ENCODE peak calls at places on chromosomes 13 and 19, in eight cellular contexts. E, Z, S, H, Q, G, O and P are unnamed samples.
A peak's percentile ranks its signal among the peaks of the same experiment; 100 is the strongest.

GRCh38 chr13:111031531-111031961 is 83.6 kb upstream of the ARHGEF7 start:
- DNase-seq in E (peak; percentile 85), Z (no peak), S (no peak), H (peak; percentile 51), Q (no peak), G (no peak), O (peak; percentile 88), P (no peak)

GRCh38 chr19:28694812-28695211 is 518.1 kb downstream of the UQCRFS1 start:
- DNase-seq in E (peak; percentile 53), Z (no peak), S (no peak), H (no peak), Q (no peak), G (no peak), O (no peak), P (no peak)

GRCh38 chr19:41720103-41720502 is 11.7 kb downstream of the CEACAM5 start:
- DNase-seq in E (no peak), Z (no peak), S (no peak), H (no peak), Q (no peak), G (no peak), O (no peak), P (no peak)

GRCh38 chr13:99559560-99559959 is 58.3 kb downstream of the TM9SF2 start:
- DNase-seq in E (no peak), Z (no peak), S (no peak), H (no peak), Q (no peak), G (no peak), O (no peak), P (no peak)

GRCh38 chr19:55258476-55258827 is 365 bp downstream of the PPP6R1 start:
- DNase-seq in E (peak; percentile 52), Z (no peak), S (no peak), H (no peak), Q (no peak), G (peak; percentile 31), O (no peak), P (peak; percentile 68)

GRCh38 chr19:12769689-12770088 is 5.7 kb downstream of the HOOK2 start:
- DNase-seq in E (no peak), Z (no peak), S (peak; percentile 93), H (no peak), Q (no peak), G (no peak), O (no peak), P (peak; percentile 85)

GRCh38 chr19:17510220-17510993 is 1.0 kb upstream of the PGLS start:
- DNase-seq in E (peak; percentile 23), Z (no peak), S (no peak), H (no peak), Q (no peak), G (no peak), O (no peak), P (no peak)

GRCh38 chr19:15450528-15450890 is 753 bp upstream of the WIZ start:
- DNase-seq in E (no peak), Z (no peak), S (no peak), H (no peak), Q (no peak), G (no peak), O (no peak), P (no peak)

GRCh38 chr19:47228168-47228936 is 2.6 kb downstream of the BBC3 start:
- DNase-seq in E (no peak), Z (peak; percentile 67), S (peak; percentile 73), H (no peak), Q (no peak), G (peak; percentile 31), O (no peak), P (no peak)

GRCh38 chr19:14091086-14091884 is 734 bp upstream of the SAMD1 start:
- DNase-seq in E (peak; percentile 75), Z (peak; percentile 80), S (no peak), H (no peak), Q (no peak), G (peak; percentile 62), O (no peak), P (peak; percentile 92)

GRCh38 chr13:113349050-113349449 is 14.9 kb downstream of the GRTP1 start:
- DNase-seq in E (no peak), Z (no peak), S (no peak), H (no peak), Q (no peak), G (no peak), O (no peak), P (no peak)

GRCh38 chr13:113349491-113349890 is 14.4 kb downstream of the GRTP1 start:
- DNase-seq in E (no peak), Z (no peak), S (peak; percentile 20), H (no peak), Q (no peak), G (no peak), O (no peak), P (no peak)

GRCh38 chr13:113351514-113352026 is 12.4 kb downstream of the GRTP1 start:
- DNase-seq in E (no peak), Z (no peak), S (peak; percentile 27), H (no peak), Q (no peak), G (no peak), O (no peak), P (no peak)

GRCh38 chr13:113350938-113351335 is 13.0 kb downstream of the GRTP1 start:
- DNase-seq in E (no peak), Z (no peak), S (no peak), H (no peak), Q (no peak), G (no peak), O (no peak), P (no peak)

DNA sequence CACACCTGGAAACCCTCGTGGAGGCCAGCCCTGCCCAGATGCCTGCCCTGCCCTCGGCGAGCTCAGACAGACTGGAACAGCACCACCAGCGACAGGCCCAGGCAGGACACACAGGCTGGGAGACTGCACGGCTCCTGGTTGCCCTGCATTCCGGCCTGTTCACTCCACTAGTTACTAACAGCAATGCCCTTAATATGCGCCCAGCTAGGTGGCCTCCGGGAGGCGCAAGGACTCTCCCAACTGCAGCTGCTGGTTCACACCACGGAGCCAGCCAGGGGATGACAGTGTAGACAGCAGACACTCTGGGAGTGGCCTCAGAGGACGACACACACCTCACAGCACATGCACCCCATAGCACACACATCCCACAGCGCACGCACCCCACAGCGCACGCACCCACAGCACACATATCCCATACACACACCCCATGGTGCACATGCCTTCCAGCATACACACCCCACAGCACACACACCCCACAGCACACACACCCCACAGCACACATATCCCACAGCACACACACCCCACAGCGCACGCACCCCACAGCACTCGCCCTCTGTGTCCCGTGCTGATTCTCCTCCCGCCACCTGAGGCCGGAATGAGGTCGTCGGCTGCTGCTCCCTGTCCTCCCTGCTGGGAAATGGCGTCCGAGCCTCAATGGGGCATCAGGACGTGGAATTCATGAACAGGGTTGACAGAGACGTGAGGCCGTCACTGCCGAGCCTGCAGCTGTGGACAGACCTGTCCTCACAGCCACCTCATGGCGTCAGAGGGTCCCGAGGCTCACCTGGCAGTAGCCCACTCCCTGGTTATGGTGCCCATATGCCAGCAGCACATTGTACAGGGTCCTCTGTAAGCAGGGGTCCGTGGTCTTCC is 13.6 kb downstream of the GRTP1 start:
- DNase-seq in E (no peak), Z (no peak), S (peak; percentile 58), H (no peak), Q (no peak), G (no peak), O (no peak), P (no peak)
- TF ChIP-seq CTCF in E (peak; percentile 34), Z (no peak), S (peak; percentile 44), H (no peak), Q (no peak), G (no peak), O (peak; percentile 6), P (no peak)

DNA sequence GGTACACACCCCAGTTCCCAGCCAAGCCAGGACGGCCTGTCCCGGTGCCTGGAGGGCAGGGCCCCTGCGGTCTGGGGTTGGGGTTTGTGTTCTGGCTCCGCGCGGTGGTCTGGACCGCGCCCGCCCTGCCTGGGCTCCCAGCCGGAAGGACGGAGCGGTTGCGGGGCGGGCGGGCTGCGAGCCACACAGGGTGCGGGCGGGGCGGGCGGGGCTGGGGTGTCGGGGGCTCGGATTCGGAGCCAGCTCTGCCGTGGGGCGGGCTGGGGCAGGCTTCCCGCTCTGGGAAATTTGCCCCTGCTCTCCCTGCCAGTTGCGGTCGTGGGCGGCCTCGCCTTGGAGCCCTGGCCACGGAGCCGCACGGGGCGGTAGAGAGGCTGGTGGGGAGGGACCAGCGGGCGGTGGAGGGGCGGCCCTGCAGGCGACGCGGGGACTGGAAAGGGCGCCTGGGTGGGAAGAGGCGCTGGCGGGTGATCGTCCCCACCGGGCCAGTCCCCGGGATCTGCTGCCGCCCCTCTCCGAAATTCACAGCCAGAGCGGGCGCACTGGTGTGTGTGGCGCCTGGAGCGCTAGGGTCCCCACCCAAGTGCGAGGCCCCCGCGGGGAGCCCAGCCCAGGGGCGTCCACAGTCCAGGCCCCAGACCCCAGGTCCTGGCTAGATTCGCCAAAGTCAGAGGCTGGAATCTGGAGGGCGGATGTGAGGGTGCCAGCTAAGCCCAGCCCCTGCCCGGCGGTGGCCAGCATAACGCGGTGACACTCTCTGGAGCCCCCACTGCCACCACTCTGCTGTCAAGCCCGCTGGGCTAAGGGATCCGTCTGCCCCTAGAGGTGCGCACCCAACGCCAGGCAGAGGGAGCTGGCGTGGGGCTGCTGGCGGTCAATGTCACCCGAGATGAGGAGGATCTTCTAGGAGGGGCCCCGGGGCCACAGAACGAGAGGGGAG is 11.0 kb upstream of the ZNF492 start:
- DNase-seq in E (no peak), Z (no peak), S (no peak), H (no peak), Q (peak; percentile 42), G (no peak), O (no peak), P (no peak)
- TF ChIP-seq CTCF in E (no peak), Z (no peak), S (no peak), H (no peak), Q (no peak), G (no peak), O (no peak), P (no peak)

GRCh38 chr13:112836940-112837339 is 132.1 kb upstream of the MCF2L start:
- DNase-seq in E (no peak), Z (no peak), S (no peak), H (no peak), Q (no peak), G (no peak), O (no peak), P (no peak)

GRCh38 chr13:112835344-112835743 is 133.7 kb upstream of the MCF2L start:
- DNase-seq in E (no peak), Z (no peak), S (no peak), H (no peak), Q (no peak), G (no peak), O (no peak), P (no peak)

GRCh38 chr13:112833551-112834257 is 135.3 kb upstream of the MCF2L start:
- DNase-seq in E (no peak), Z (no peak), S (no peak), H (no peak), Q (no peak), G (no peak), O (no peak), P (no peak)

GRCh38 chr13:112837371-112838037 is 131.5 kb upstream of the MCF2L start:
- DNase-seq in E (no peak), Z (no peak), S (no peak), H (no peak), Q (no peak), G (no peak), O (no peak), P (no peak)

GRCh38 chr13:112835796-112836195 is 133.2 kb upstream of the MCF2L start:
- DNase-seq in E (no peak), Z (no peak), S (no peak), H (no peak), Q (no peak), G (no peak), O (no peak), P (no peak)
- TF ChIP-seq CTCF in E (no peak), Z (no peak), S (no peak), H (no peak), Q (no peak), G (no peak), O (no peak), P (no peak)

GRCh38 chr19:21260164-21260847 is 68.9 kb downstream of the ZNF708 start:
- DNase-seq in E (no peak), Z (no peak), S (no peak), H (no peak), Q (no peak), G (no peak), O (no peak), P (no peak)

GRCh38 chr19:21256722-21257121 is 72.5 kb downstream of the ZNF708 start:
- DNase-seq in E (no peak), Z (no peak), S (no peak), H (no peak), Q (no peak), G (no peak), O (no peak), P (no peak)
- TF ChIP-seq CTCF in E (peak; percentile 39), Z (no peak), S (peak; percentile 66), H (no peak), Q (peak; percentile 12), G (peak; percentile 21), O (peak; percentile 24), P (no peak)